ENCODE peak calls at places on chromosomes 3 and 15, in four cellular contexts. K, F, L and N are unnamed samples.

GRCh38 chr15:66757521-66757920 is 55.5 kb downstream of the SMAD6 start:
- DNase-seq in K (no peak), F (no peak), L (no peak), N (no peak)

GRCh38 chr3:142993958-142994442 is 7.4 kb upstream of the U2SURP start:
- DNase-seq in K (peak), F (peak), L (peak), N (peak)

GRCh38 chr15:88324241-88325065 is 67.9 kb upstream of the NTRK3 start:
- DNase-seq in K (no peak), F (peak), L (no peak), N (no peak)

GRCh38 chr3:29697989-29698388 is 417.1 kb downstream of the RBMS3 start:
- DNase-seq in K (peak), F (peak), L (no peak), N (no peak)

GRCh38 chr3:42161050-42161935 is 70.1 kb downstream of the TRAK1 start:
- DNase-seq in K (peak), F (peak), L (no peak), N (no peak)

GRCh38 chr3:100865442-100865841 is 127.8 kb downstream of the ABI3BP start:
- DNase-seq in K (peak), F (no peak), L (no peak), N (no peak)

GRCh38 chr3:55332191-55332590 is 154.9 kb downstream of the WNT5A start:
- DNase-seq in K (no peak), F (no peak), L (no peak), N (no peak)

GRCh38 chr3:149179225-149179624 is 42.4 kb downstream of the CP start:
- DNase-seq in K (peak), F (peak), L (no peak), N (no peak)

GRCh38 chr3:66709464-66710058 is 208.7 kb upstream of the LRIG1 start:
- DNase-seq in K (no peak), F (no peak), L (no peak), N (no peak)

GRCh38 chr3:120192159-120192558 is 92.9 kb downstream of the GPR156 start:
- DNase-seq in K (peak), F (peak), L (no peak), N (no peak)

GRCh38 chr15:101539492-101539891 is 50.0 kb upstream of the PCSK6 start:
- DNase-seq in K (no peak), F (no peak), L (no peak), N (no peak)

GRCh38 chr3:41682996-41683395 is 278.9 kb downstream of the ULK4 start:
- DNase-seq in K (peak), F (peak), L (no peak), N (no peak)

GRCh38 chr15:39919740-39920509 is at the start of gene GPR176:
- DNase-seq in K (peak), F (peak), L (peak), N (no peak)

GRCh38 chr3:131394400-131394799 is 12.8 kb downstream of the NUDT16 start:
- DNase-seq in K (no peak), F (no peak), L (no peak), N (no peak)

GRCh38 chr15:77584201-77584600 is 48.5 kb downstream of the LINGO1 start:
- DNase-seq in K (no peak), F (no peak), L (no peak), N (no peak)

GRCh38 chr15:89171136-89172072 is 50.0 kb downstream of the RLBP1 start:
- DNase-seq in K (peak), F (peak), L (peak), N (peak)

GRCh38 chr3:17640466-17640865 is 102.0 kb downstream of the TBC1D5 start:
- DNase-seq in K (no peak), F (peak), L (no peak), N (no peak)

GRCh38 chr15:41561777-41562145 is 2.7 kb downstream of the TYRO3 start:
- DNase-seq in K (peak), F (no peak), L (no peak), N (peak)

GRCh38 chr3:189903562-189904250 is 217.0 kb downstream of the P3H2 start:
- DNase-seq in K (no peak), F (no peak), L (no peak), N (no peak)

GRCh38 chr3:45597166-45597565 is 2.6 kb downstream of the LIMD1 start:
- DNase-seq in K (peak), F (peak), L (peak), N (peak)

GRCh38 chr15:85312486-85312885 is 67.9 kb upstream of the AKAP13 start:
- DNase-seq in K (no peak), F (peak), L (no peak), N (no peak)

GRCh38 chr15:57092252-57092651 is 173.8 kb downstream of the TCF12 start:
- DNase-seq in K (no peak), F (no peak), L (no peak), N (no peak)

GRCh38 chr3:62755285-62755684 is 119.9 kb downstream of the CADPS start:
- DNase-seq in K (no peak), F (peak), L (no peak), N (no peak)

GRCh38 chr15:49079340-49080039 is 33.2 kb upstream of the SECISBP2L start:
- DNase-seq in K (no peak), F (no peak), L (no peak), N (no peak)

GRCh38 chr15:81575436-81576123 is 201.6 kb upstream of the TMC3 start:
- DNase-seq in K (no peak), F (peak), L (no peak), N (no peak)